ENCODE peak calls at places on chromosomes 7 and 10, in seven cellular contexts. F is tibial nerve, P is endothelial cell, L is astrocyte of the cerebellum, D is fibroblast of villous mesenchyme, W is fibroblast of mammary gland, G is suprapubic skin. H is an unnamed sample.

GRCh38 chr10:60299961-60300883 is 89.5 kb downstream of the ANK3 start:
- DNase-seq in F (no peak), P (no peak), L (no peak), D (peak), W (peak), G (no peak), H (no peak)

GRCh38 chr7:20783131-20783715 is 3.5 kb downstream of the SP8 start:
- DNase-seq in F (no peak), P (no peak), L (no peak), D (no peak), W (no peak), G (no peak), H (no peak)

GRCh38 chr7:32163141-32163806 is 93.1 kb upstream of the PDE1C start:
- DNase-seq in F (peak), P (no peak), L (peak), D (peak), W (peak), G (no peak), H (no peak)

GRCh38 chr10:62083413-62083794 is 181.9 kb downstream of the ARID5B start:
- DNase-seq in F (no peak), P (no peak), L (no peak), D (peak), W (peak), G (no peak), H (no peak)

GRCh38 chr7:80732635-80733034 is 94.2 kb downstream of the CD36 start:
- DNase-seq in F (no peak), P (no peak), L (no peak), D (no peak), W (peak), G (no peak), H (no peak)

GRCh38 chr7:55572378-55573233 is at the start of gene VOPP1:
- DNase-seq in F (no peak), P (peak), L (no peak), D (peak), W (peak), G (peak), H (peak)

GRCh38 chr10:91251430-91252056 is 31.1 kb downstream of the PCGF5 start:
- DNase-seq in F (peak), P (peak), L (peak), D (peak), W (peak), G (no peak), H (no peak)

GRCh38 chr7:15998617-15999016 is 312.1 kb upstream of the MEOX2 start:
- DNase-seq in F (no peak), P (no peak), L (no peak), D (no peak), W (no peak), G (no peak), H (no peak)

GRCh38 chr7:79420464-79420863 is 33.0 kb downstream of the MAGI2 start:
- DNase-seq in F (peak), P (no peak), L (peak), D (peak), W (peak), G (no peak), H (no peak)

GRCh38 chr7:132451161-132451560 is 125.1 kb downstream of the PLXNA4 start:
- DNase-seq in F (no peak), P (no peak), L (no peak), D (no peak), W (no peak), G (no peak), H (no peak)

GRCh38 chr10:33115720-33116119 is 157.7 kb upstream of the ITGB1 start:
- DNase-seq in F (no peak), P (no peak), L (no peak), D (peak), W (peak), G (no peak), H (no peak)

GRCh38 chr7:124515431-124515830 is 250.2 kb downstream of the GPR37 start:
- DNase-seq in F (no peak), P (no peak), L (no peak), D (no peak), W (no peak), G (no peak), H (no peak)

GRCh38 chr10:112389147-112389822 is 15.4 kb downstream of the ACSL5 start:
- DNase-seq in F (no peak), P (peak), L (no peak), D (peak), W (peak), G (no peak), H (peak)

GRCh38 chr10:25694976-25695375 is 239.1 kb upstream of the MYO3A start:
- DNase-seq in F (no peak), P (no peak), L (no peak), D (no peak), W (no peak), G (no peak), H (no peak)

GRCh38 chr7:136859798-136860197 is 8.7 kb upstream of the CHRM2 start:
- DNase-seq in F (no peak), P (no peak), L (no peak), D (peak), W (no peak), G (no peak), H (no peak)

GRCh38 chr10:88297103-88297502 is 286.0 kb downstream of the RNLS start:
- DNase-seq in F (no peak), P (no peak), L (no peak), D (no peak), W (peak), G (no peak), H (no peak)

GRCh38 chr7:151824285-151824950 is 52.5 kb downstream of the PRKAG2 start:
- DNase-seq in F (no peak), P (no peak), L (no peak), D (peak), W (no peak), G (no peak), H (no peak)

GRCh38 chr10:37234692-37235091 is 109.3 kb downstream of the ANKRD30A start:
- DNase-seq in F (no peak), P (no peak), L (no peak), D (no peak), W (no peak), G (no peak), H (no peak)

GRCh38 chr10:69839696-69840345 is 38.1 kb downstream of the COL13A1 start:
- DNase-seq in F (no peak), P (no peak), L (peak), D (peak), W (peak), G (no peak), H (no peak)

GRCh38 chr7:117929217-117929616 is 56.0 kb upstream of the CTTNBP2 start:
- DNase-seq in F (no peak), P (no peak), L (no peak), D (no peak), W (no peak), G (no peak), H (no peak)

GRCh38 chr7:130148561-130148960 is 56.6 kb downstream of the TMEM209 start:
- DNase-seq in F (no peak), P (peak), L (no peak), D (no peak), W (peak), G (no peak), H (no peak)

GRCh38 chr10:34916368-34916767 is 101.3 kb upstream of the PARD3 start:
- DNase-seq in F (peak), P (no peak), L (peak), D (peak), W (peak), G (no peak), H (no peak)

GRCh38 chr7:2151801-2152612 is 80.7 kb downstream of the MAD1L1 start:
- DNase-seq in F (no peak), P (no peak), L (no peak), D (no peak), W (no peak), G (peak), H (no peak)

GRCh38 chr10:128922172-128922571 is 544.9 kb upstream of the MGMT start:
- DNase-seq in F (peak), P (no peak), L (no peak), D (no peak), W (no peak), G (peak), H (peak)

GRCh38 chr10:108319434-108320222 is 1155.1 kb upstream of the SORCS1 start:
- DNase-seq in F (no peak), P (no peak), L (no peak), D (no peak), W (no peak), G (no peak), H (no peak)

GRCh38 chr7:28919510-28919909 is 38.6 kb downstream of the TRIL start:
- DNase-seq in F (peak), P (no peak), L (no peak), D (peak), W (no peak), G (no peak), H (no peak)

DNA sequence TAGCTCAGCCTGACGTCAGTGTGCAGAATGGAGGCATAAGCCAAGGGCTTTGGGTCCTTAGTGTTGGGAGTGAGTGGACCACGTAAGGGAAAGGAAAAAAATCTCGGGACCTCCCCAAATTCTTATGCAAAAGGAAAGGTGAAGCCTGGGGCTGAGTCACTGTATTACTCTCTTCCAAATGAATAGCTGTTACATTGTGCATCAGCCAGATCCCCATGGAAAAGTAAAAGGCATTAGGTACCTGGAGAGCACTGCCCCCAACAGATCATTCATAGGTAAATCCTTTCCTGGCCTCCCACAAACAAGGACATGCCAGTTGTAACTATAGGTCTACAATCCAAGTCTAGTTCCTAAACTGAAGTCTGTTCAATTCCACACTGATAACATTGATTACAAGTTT is 170.5 kb downstream of the C1GALT1 start:
- DNase-seq in F (no peak), P (no peak), L (no peak), D (no peak), W (no peak), G (no peak), H (no peak)
- TF ChIP-seq CTCF in F (no peak), P (no peak), L (no peak), D (no peak), W (no peak), G (peak), H (no peak)

GRCh38 chr10:43204394-43204942 is 62.4 kb downstream of the RASGEF1A start:
- DNase-seq in F (no peak), P (peak), L (no peak), D (no peak), W (no peak), G (no peak), H (no peak)

GRCh38 chr10:43203491-43204393 is 63.1 kb downstream of the RASGEF1A start:
- DNase-seq in F (no peak), P (peak), L (no peak), D (no peak), W (no peak), G (peak), H (peak)

GRCh38 chr10:43205681-43206390 is 61.0 kb downstream of the RASGEF1A start:
- DNase-seq in F (no peak), P (peak), L (no peak), D (no peak), W (no peak), G (peak), H (peak)

GRCh38 chr10:43206391-43207235 is 60.3 kb downstream of the RASGEF1A start:
- DNase-seq in F (no peak), P (peak), L (no peak), D (no peak), W (no peak), G (peak), H (no peak)

DNA sequence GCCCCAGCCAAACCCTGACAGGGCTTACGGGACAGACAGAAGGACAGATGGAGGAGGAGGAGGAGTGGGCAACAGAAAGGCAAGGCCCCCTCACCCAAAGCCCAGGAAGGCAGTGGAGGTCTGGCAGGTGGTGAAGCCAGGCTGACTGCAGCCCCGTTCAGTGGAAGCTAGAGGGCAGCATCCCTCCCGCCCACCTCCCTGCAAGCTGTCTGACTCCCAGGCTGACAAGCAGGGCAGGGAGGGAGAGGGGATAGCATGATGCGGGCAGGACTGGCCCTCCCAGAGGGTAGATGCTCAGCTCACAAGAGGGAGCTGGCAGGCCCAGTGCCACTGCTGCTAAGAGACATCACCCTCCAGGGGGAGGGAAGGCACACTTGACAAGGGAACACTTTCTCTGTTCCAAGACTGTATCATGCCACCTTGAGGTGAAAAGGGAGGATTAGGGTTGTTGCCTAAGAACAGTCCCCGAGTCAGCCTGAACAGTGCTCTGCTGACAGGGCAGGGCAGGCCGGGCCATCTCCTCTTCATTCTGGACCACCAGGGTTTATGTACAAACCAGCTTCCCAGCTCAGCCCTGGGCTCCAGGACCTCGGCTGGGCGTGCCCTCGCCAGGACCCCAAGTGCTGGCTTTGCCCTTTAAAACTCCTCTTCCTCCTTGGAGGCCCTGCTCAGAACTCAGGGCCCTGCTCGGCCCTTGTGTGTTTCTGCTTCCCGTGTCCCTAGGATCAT is 61.8 kb downstream of the RASGEF1A start:
- DNase-seq in F (no peak), P (peak), L (peak), D (peak), W (peak), G (peak), H (peak)
- TF ChIP-seq CTCF in F (peak), P (peak), L (peak), D (peak), W (peak), G (no peak), H (no peak)

GRCh38 chr10:11454958-11455566 is 156.4 kb downstream of the USP6NL start:
- DNase-seq in F (no peak), P (no peak), L (no peak), D (no peak), W (no peak), G (no peak), H (peak)
- TF ChIP-seq CTCF in F (no peak), P (peak), L (peak), D (peak), W (peak), G (no peak), H (no peak)

GRCh38 chr10:122294006-122294405 is 22.9 kb downstream of the BTBD16 start:
- DNase-seq in F (no peak), P (no peak), L (no peak), D (no peak), W (no peak), G (peak), H (peak)

GRCh38 chr10:122295423-122295947 is 24.4 kb downstream of the BTBD16 start:
- DNase-seq in F (no peak), P (no peak), L (no peak), D (no peak), W (no peak), G (no peak), H (no peak)

GRCh38 chr10:122296363-122297120 is 25.4 kb downstream of the BTBD16 start:
- DNase-seq in F (no peak), P (no peak), L (no peak), D (no peak), W (no peak), G (no peak), H (peak)

GRCh38 chr10:122293156-122293978 is 22.3 kb downstream of the BTBD16 start:
- DNase-seq in F (no peak), P (no peak), L (no peak), D (no peak), W (no peak), G (no peak), H (no peak)

GRCh38 chr10:122294511-122295422 is 23.7 kb downstream of the BTBD16 start:
- DNase-seq in F (no peak), P (no peak), L (no peak), D (no peak), W (no peak), G (no peak), H (no peak)
- TF ChIP-seq CTCF in F (no peak), P (no peak), L (no peak), D (no peak), W (no peak), G (no peak), H (no peak)

GRCh38 chr10:22103701-22104100 is 100.2 kb upstream of the DNAJC1 start:
- DNase-seq in F (no peak), P (no peak), L (no peak), D (peak), W (peak), G (no peak), H (no peak)
- TF ChIP-seq CTCF in F (no peak), P (no peak), L (no peak), D (peak), W (peak), G (no peak), H (no peak)

DNA sequence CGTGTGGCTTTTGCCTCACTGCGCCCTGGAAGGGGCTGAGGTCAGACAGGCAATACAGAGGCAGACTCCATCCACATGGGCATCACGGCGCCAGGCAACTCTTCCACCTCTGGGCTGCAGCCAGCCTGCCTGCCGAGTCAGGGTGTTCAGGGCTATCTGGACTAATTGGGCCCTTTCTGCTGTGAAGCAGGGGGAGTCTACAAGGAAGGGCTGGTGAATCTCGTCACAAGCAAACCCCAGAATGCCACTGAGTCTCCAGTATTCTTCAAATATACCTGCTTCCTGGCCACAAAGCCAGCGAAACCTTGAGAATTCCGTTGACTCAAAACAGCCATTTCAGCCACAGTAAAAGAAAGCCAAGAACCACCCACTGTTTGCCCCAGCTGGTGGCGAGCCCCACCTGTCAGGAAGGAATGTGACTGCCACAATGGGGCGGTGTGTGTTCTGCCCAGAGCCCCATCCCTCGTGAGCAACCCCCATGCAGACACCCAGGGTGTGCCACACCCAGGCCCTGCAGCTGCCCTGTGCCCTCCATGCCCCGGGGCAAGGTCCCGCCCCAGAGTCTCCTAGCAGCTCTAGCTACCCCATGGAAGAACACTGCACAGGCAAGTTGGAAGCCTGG is 117.3 kb downstream of the FAM53B start:
- DNase-seq in F (no peak), P (no peak), L (no peak), D (no peak), W (no peak), G (no peak), H (no peak)
- TF ChIP-seq CTCF in F (no peak), P (no peak), L (no peak), D (no peak), W (no peak), G (no peak), H (no peak)

GRCh38 chr7:126774077-126774476 is 478.7 kb downstream of the GRM8 start:
- DNase-seq in F (no peak), P (no peak), L (no peak), D (no peak), W (no peak), G (no peak), H (no peak)

DNA sequence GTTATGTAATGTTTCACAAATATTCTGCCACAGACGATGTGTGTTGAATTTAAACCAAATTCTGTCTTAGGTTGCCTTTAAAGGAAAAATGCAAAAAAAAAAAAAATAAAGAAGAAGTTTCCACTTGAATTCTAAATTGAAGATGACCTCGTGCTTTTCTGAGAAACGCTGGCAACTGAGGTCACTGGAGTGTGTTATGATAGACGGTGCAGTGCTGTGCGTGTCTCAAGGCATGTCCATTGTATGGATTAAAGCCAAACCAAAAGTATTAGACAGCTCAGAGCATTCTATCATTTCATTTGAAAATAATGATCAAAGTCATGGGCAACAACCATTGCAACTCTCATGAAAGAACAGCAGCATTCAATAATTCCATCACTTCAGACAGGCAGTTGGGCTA is 483.9 kb downstream of the GRM8 start:
- DNase-seq in F (no peak), P (no peak), L (peak), D (no peak), W (no peak), G (no peak), H (no peak)
- TF ChIP-seq CTCF in F (no peak), P (no peak), L (no peak), D (no peak), W (no peak), G (no peak), H (no peak)

GRCh38 chr10:71725249-71725648 is 5.7 kb upstream of the C10orf105 start:
- DNase-seq in F (no peak), P (no peak), L (no peak), D (no peak), W (no peak), G (no peak), H (no peak)

GRCh38 chr10:71726673-71727428 is 7.3 kb upstream of the C10orf105 start:
- DNase-seq in F (no peak), P (no peak), L (no peak), D (no peak), W (no peak), G (no peak), H (no peak)

GRCh38 chr10:71724539-71724938 is 5.0 kb upstream of the C10orf105 start:
- DNase-seq in F (no peak), P (no peak), L (no peak), D (no peak), W (no peak), G (no peak), H (no peak)

GRCh38 chr10:71727429-71728217 is 8.0 kb upstream of the C10orf105 start:
- DNase-seq in F (peak), P (no peak), L (no peak), D (peak), W (peak), G (peak), H (peak)

GRCh38 chr10:71725998-71726672 is 6.6 kb upstream of the C10orf105 start:
- DNase-seq in F (no peak), P (peak), L (no peak), D (peak), W (peak), G (no peak), H (no peak)
- TF ChIP-seq CTCF in F (no peak), P (peak), L (peak), D (peak), W (peak), G (no peak), H (no peak)

GRCh38 chr10:99172950-99173349 is 62.7 kb downstream of the HPSE2 start:
- DNase-seq in F (no peak), P (no peak), L (no peak), D (no peak), W (no peak), G (no peak), H (no peak)

DNA sequence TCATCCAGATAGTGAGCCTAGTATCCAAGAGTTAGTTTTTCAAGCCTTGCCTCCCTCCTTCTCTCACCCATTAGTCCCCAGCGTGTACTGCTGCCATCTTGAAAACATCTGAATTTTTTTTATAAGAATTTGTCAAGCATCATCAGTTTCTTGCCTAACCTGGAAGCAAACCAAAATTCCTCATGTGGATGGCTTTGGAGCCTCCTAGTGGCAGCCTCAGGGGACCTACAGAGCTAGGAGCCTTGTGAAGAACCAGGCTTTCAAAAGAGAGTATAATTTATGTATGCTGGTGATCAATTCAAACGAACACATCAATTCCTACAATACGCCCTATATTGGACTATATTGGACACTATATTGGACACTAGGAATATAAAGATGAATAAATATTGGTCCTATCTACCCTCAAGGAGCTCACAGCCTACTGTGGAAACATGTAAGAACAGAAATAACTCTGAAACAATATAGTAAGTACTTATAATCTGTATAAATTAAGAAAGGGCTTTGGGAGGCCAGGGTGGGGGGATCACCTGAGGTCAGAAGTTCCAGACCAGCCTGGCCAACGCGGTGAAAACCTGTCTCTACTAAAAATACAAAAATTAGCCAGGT is 63.4 kb downstream of the HPSE2 start:
- DNase-seq in F (no peak), P (peak), L (peak), D (peak), W (peak), G (no peak), H (no peak)
- TF ChIP-seq CTCF in F (no peak), P (peak), L (peak), D (peak), W (peak), G (no peak), H (no peak)